ENCODE peak calls at places on chromosomes 11 and 22, in four cellular contexts. E, F, M and G are unnamed samples.

GRCh38 chr11:117668291-117668690 is 128.7 kb downstream of the DSCAML1 start:
- DNase-seq in E (no peak), F (no peak), M (no peak), G (no peak)

GRCh38 chr22:18983120-18983651 is 47.1 kb upstream of the PRODH start:
- DNase-seq in E (no peak), F (no peak), M (no peak), G (no peak)

GRCh38 chr11:19868281-19868821 is 155.7 kb downstream of the NAV2 start:
- DNase-seq in E (peak), F (peak), M (no peak), G (peak)

GRCh38 chr22:31743871-31744270 is 6.1 kb downstream of the PRR14L start:
- DNase-seq in E (no peak), F (no peak), M (no peak), G (no peak)

GRCh38 chr11:119093951-119094815 is 7.5 kb downstream of the DPAGT1 start:
- DNase-seq in E (no peak), F (peak), M (peak), G (no peak)

GRCh38 chr22:35045451-35045850 is 20.5 kb upstream of the ISX start:
- DNase-seq in E (no peak), F (no peak), M (no peak), G (no peak)

GRCh38 chr11:44893250-44894216 is 57.1 kb downstream of the TP53I11 start:
- DNase-seq in E (no peak), F (no peak), M (no peak), G (no peak)

GRCh38 chr22:28759861-28760560 is 12.5 kb upstream of the CCDC117 start:
- DNase-seq in E (no peak), F (no peak), M (no peak), G (no peak)

GRCh38 chr22:50079689-50080465 is 5.3 kb downstream of the MLC1 start:
- DNase-seq in E (no peak), F (no peak), M (no peak), G (no peak)

GRCh38 chr11:125930076-125930450 is 15.8 kb upstream of the VSIG10L2 start:
- DNase-seq in E (no peak), F (no peak), M (no peak), G (no peak)

GRCh38 chr11:123536690-123537437 is 106.8 kb downstream of the GRAMD1B start:
- DNase-seq in E (no peak), F (no peak), M (no peak), G (no peak)

GRCh38 chr11:16774920-16775603 is 36.6 kb downstream of the C11orf58 start:
- DNase-seq in E (no peak), F (no peak), M (no peak), G (no peak)

GRCh38 chr11:113778111-113778910 is 1.3 kb upstream of the CLDN25 start:
- DNase-seq in E (no peak), F (peak), M (no peak), G (no peak)

GRCh38 chr11:75721852-75722668 is 4.4 kb downstream of the MOGAT2 start:
- DNase-seq in E (no peak), F (no peak), M (peak), G (no peak)

GRCh38 chr22:49746065-49746464 is 81.6 kb downstream of the BRD1 start:
- DNase-seq in E (no peak), F (no peak), M (no peak), G (no peak)

GRCh38 chr11:88179141-88179540 is 3.9 kb upstream of the RAB38 start:
- DNase-seq in E (no peak), F (no peak), M (no peak), G (peak)

GRCh38 chr22:38317995-38318715 is 922 bp upstream of the CSNK1E start:
- DNase-seq in E (peak), F (peak), M (peak), G (peak)

GRCh38 chr11:646214-646613 is 9.1 kb downstream of the DRD4 start:
- DNase-seq in E (no peak), F (no peak), M (no peak), G (no peak)

GRCh38 chr11:71406681-71407080 is 41.5 kb downstream of the DHCR7 start:
- DNase-seq in E (no peak), F (no peak), M (no peak), G (no peak)

GRCh38 chr11:76209956-76210885 is 3.9 kb upstream of the WNT11 start:
- DNase-seq in E (no peak), F (no peak), M (peak), G (no peak)

GRCh38 chr11:33197915-33198727 is 36.8 kb upstream of the CSTF3 start:
- DNase-seq in E (no peak), F (no peak), M (no peak), G (no peak)

GRCh38 chr11:45027312-45027711 is 76.6 kb upstream of the TP53I11 start:
- DNase-seq in E (no peak), F (no peak), M (no peak), G (no peak)

GRCh38 chr11:128508785-128509518 is 78.4 kb downstream of the ETS1 start:
- DNase-seq in E (no peak), F (no peak), M (no peak), G (no peak)

GRCh38 chr22:20033045-20033706 is 12.3 kb downstream of the TANGO2 start:
- DNase-seq in E (no peak), F (no peak), M (no peak), G (no peak)

GRCh38 chr22:36940676-36941075 is 27.2 kb downstream of the CSF2RB start:
- DNase-seq in E (no peak), F (no peak), M (no peak), G (no peak)

GRCh38 chr22:32177221-32177765 is 18.2 kb upstream of the C22orf42 start:
- DNase-seq in E (no peak), F (no peak), M (no peak), G (no peak)

GRCh38 chr22:17773606-17774205 is 563 bp downstream of the BID start:
- DNase-seq in E (no peak), F (no peak), M (peak), G (no peak)

GRCh38 chr11:5291207-5291838 is 10.4 kb downstream of the OR51B4 start:
- DNase-seq in E (no peak), F (no peak), M (no peak), G (no peak)

GRCh38 chr11:123173040-123173855 is 21.8 kb downstream of the CLMP start:
- DNase-seq in E (peak), F (no peak), M (no peak), G (peak)

GRCh38 chr11:3190600-3190999 is 25.5 kb upstream of the OSBPL5 start:
- DNase-seq in E (no peak), F (peak), M (no peak), G (no peak)
- TF ChIP-seq CTCF in E (no peak), F (no peak), M (no peak), G (no peak)

GRCh38 chr11:34252015-34252414 is 105.8 kb downstream of the ABTB2 start:
- DNase-seq in E (no peak), F (no peak), M (no peak), G (no peak)

GRCh38 chr11:34249439-34250073 is 108.3 kb downstream of the ABTB2 start:
- DNase-seq in E (no peak), F (peak), M (no peak), G (no peak)

GRCh38 chr11:34251640-34251980 is 106.2 kb downstream of the ABTB2 start:
- DNase-seq in E (no peak), F (no peak), M (no peak), G (no peak)

GRCh38 chr11:34252651-34253050 is 105.2 kb downstream of the ABTB2 start:
- DNase-seq in E (no peak), F (no peak), M (no peak), G (no peak)

DNA sequence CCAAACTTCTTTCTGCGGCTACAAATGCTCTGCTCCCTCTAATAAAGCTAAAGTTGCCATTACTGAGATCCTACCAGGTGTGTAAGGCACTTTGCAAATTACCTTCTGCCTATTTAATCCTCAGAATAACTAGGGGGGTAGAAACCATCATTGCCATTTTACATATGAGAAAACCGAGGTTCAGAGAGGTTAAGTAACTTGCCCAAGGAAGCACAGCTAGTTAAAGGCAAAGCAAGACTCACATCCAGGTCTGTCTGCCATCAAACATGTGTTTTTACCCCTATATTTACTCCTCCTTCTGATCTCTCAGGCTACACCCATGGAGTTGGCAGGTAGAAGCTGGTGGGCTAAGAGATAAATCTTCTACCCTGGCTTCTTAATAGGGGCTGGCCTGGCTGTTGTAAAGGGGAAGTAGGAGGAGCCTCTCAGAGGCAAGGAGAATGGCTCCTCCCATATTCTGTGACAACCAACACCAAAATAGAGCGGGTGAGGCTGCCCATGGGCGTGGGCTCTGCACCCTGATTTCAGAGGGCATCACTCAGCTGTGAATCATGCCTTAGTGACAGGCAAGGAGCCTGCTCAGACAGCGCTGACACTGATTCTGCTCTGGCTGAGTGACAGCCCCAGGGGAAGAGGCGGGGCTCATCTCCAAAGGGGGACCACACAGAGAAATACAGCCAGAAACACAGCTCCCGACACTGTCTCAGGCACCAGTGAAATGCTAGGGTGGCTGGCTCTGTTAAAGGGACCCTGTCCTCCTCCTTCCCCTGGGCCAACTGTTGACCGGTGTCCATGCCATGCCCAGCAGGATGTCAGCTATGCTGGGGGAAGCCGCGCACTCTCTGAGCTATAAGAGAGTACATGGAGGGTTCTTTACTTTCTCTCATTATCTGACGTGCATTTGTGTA is 106.8 kb downstream of the ABTB2 start:
- DNase-seq in E (no peak), F (peak), M (peak), G (no peak)
- H3K4me3 ChIP-seq in E (peak), F (peak), M (no peak), G (peak)

GRCh38 chr11:102453286-102453797 is 777 bp upstream of the TMEM123 start:
- DNase-seq in E (no peak), F (no peak), M (no peak), G (no peak)

GRCh38 chr11:102452461-102453285 is at the start of gene TMEM123:
- DNase-seq in E (no peak), F (peak), M (peak), G (no peak)

GRCh38 chr11:102449651-102450570 is 2.7 kb downstream of the TMEM123 start:
- DNase-seq in E (no peak), F (no peak), M (no peak), G (no peak)

GRCh38 chr11:102451041-102451692 is 1.4 kb downstream of the TMEM123 start:
- DNase-seq in E (no peak), F (no peak), M (no peak), G (no peak)

GRCh38 chr11:102451693-102452460 is 688 bp downstream of the TMEM123 start:
- DNase-seq in E (no peak), F (no peak), M (peak), G (no peak)
- TF ChIP-seq CTCF in E (peak), F (no peak), M (no peak), G (no peak)

GRCh38 chr11:91081440-91082088 is 858.7 kb upstream of the CHORDC1 start:
- DNase-seq in E (no peak), F (no peak), M (no peak), G (peak)

GRCh38 chr11:91091564-91091963 is 868.7 kb upstream of the CHORDC1 start:
- DNase-seq in E (no peak), F (no peak), M (no peak), G (no peak)

GRCh38 chr11:91085985-91086384 is 863.1 kb upstream of the CHORDC1 start:
- DNase-seq in E (no peak), F (no peak), M (no peak), G (no peak)
- H3K4me3 ChIP-seq in E (no peak), F (no peak), M (no peak), G (no peak)

GRCh38 chr11:67284811-67285540 is 4.1 kb upstream of the ANKRD13D start:
- DNase-seq in E (no peak), F (no peak), M (peak), G (no peak)
- TF ChIP-seq CTCF in E (no peak), F (no peak), M (no peak), G (no peak)

DNA sequence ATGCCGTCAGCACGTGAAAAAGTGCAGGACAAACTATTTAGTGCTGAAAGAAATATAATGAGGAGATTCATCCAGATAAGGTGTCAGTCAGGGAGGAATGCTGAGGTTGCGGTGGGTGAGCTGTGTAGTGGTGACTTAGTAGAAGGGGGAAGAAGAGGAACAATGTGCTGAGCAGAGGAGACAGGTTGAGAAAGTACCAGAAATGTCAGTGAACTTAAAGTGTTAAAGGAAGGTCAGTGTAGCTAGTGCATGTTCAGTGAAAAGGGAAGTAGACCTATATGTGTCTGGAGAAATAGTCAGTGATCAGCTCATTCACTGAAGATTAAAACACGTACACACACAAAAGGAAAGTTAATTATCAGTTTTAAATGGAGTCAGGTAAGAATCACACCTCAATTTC is 237.6 kb upstream of the CCDC179 start:
- DNase-seq in E (no peak), F (no peak), M (no peak), G (no peak)
- H3K4me3 ChIP-seq in E (no peak), F (no peak), M (no peak), G (no peak)

GRCh38 chr11:34846467-34846866 is 69.7 kb downstream of the APIP start:
- DNase-seq in E (no peak), F (no peak), M (no peak), G (no peak)

GRCh38 chr11:34839969-34840368 is 76.2 kb downstream of the APIP start:
- DNase-seq in E (no peak), F (no peak), M (no peak), G (no peak)

GRCh38 chr11:34844466-34845112 is 71.6 kb downstream of the APIP start:
- DNase-seq in E (no peak), F (no peak), M (no peak), G (no peak)

GRCh38 chr11:34837246-34837856 is 78.8 kb downstream of the APIP start:
- DNase-seq in E (no peak), F (no peak), M (no peak), G (no peak)

GRCh38 chr11:34840736-34841386 is 75.3 kb downstream of the APIP start:
- DNase-seq in E (no peak), F (no peak), M (no peak), G (no peak)
- TF ChIP-seq CTCF in E (peak), F (no peak), M (no peak), G (peak)

DNA sequence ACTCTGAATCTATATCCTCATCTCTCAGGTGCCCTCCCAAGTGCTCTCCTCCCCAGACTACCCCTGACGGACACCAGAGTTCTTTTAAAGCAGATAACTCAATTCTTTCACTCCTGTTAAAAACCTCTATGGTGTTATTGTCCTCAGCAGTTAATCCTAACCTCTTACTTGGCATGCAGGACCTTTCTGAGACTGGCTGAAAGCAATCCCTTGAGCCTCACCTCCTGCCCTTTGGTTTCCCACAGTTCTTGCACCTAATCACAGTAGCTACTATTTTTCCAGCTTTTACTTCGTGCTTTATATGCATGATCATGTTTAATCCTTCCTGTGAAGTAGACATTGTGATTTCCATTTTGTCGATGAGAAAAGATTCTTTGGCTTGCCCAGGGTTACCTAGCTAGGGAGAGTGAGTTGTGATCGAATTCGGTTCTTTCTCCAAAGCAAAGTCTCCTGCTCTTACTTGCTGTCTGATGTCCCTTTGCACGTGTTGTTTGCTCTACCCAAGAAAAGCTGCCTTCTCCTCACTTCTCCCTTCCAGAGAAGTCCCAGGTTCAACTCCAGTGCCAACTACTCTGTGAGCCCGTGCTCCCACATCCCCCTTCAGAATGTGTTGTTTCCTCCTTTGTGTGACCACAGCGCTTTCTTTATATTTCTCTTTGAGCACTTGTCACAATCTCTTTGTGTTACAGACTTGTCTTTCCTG is 2.1 kb downstream of the UBE2L3 start:
- DNase-seq in E (no peak), F (no peak), M (no peak), G (no peak)
- H3K4me3 ChIP-seq in E (peak), F (no peak), M (no peak), G (peak)